ENCODE peak calls at places on chromosomes 12 and 14, in six cellular contexts. V is HCT116, B is heart left ventricle, O is erythroblast, D is body of pancreas, G is IMR-90. C is an unnamed sample.

GRCh38 chr14:75479770-75480600 is 42.3 kb upstream of the BATF start:
- DNase-seq in V (no peak), B (no peak), O (no peak), D (peak), G (no peak), C (no peak)

GRCh38 chr12:95215925-95216324 is 1.3 kb downstream of the FGD6 start:
- DNase-seq in V (no peak), B (no peak), O (peak), D (no peak), G (peak), C (no peak)

GRCh38 chr12:83971781-83972180 is 940.8 kb downstream of the SLC6A15 start:
- DNase-seq in V (no peak), B (no peak), O (no peak), D (no peak), G (no peak), C (no peak)

GRCh38 chr12:123078114-123078465 is 72.8 kb downstream of the PITPNM2 start:
- DNase-seq in V (no peak), B (no peak), O (no peak), D (no peak), G (no peak), C (no peak)

GRCh38 chr12:76449572-76449971 is 101.4 kb upstream of the BBS10 start:
- DNase-seq in V (no peak), B (no peak), O (no peak), D (no peak), G (peak), C (no peak)

GRCh38 chr14:81716953-81717352 is 183.3 kb upstream of the SEL1L start:
- DNase-seq in V (no peak), B (no peak), O (no peak), D (no peak), G (no peak), C (no peak)

GRCh38 chr12:76028649-76029277 is 2.8 kb downstream of the PHLDA1 start:
- DNase-seq in V (no peak), B (no peak), O (no peak), D (no peak), G (no peak), C (no peak)

GRCh38 chr12:125169870-125170269 is 104.6 kb downstream of the AACS start:
- DNase-seq in V (no peak), B (no peak), O (no peak), D (no peak), G (no peak), C (no peak)

GRCh38 chr12:42145552-42146215 is 1.0 kb upstream of the GXYLT1 start:
- DNase-seq in V (no peak), B (no peak), O (no peak), D (no peak), G (peak), C (no peak)

GRCh38 chr12:110778801-110779577 is 36.3 kb upstream of the PPP1CC start:
- DNase-seq in V (no peak), B (no peak), O (no peak), D (no peak), G (no peak), C (no peak)

GRCh38 chr12:63994704-63995103 is 150.2 kb downstream of the SRGAP1 start:
- DNase-seq in V (no peak), B (no peak), O (no peak), D (no peak), G (peak), C (no peak)

GRCh38 chr12:65171073-65171472 is 1.7 kb downstream of the LEMD3 start:
- DNase-seq in V (no peak), B (no peak), O (peak), D (no peak), G (peak), C (no peak)

GRCh38 chr12:124609041-124609984 is 41.9 kb upstream of the NCOR2 start:
- DNase-seq in V (peak), B (peak), O (peak), D (peak), G (peak), C (peak)

GRCh38 chr14:105026033-105026785 is 5.3 kb upstream of the CDCA4 start:
- DNase-seq in V (no peak), B (no peak), O (no peak), D (no peak), G (peak), C (no peak)

GRCh38 chr12:127548123-127548553 is 718.8 kb upstream of the TMEM132C start:
- DNase-seq in V (no peak), B (no peak), O (no peak), D (no peak), G (peak), C (no peak)

GRCh38 chr14:48111151-48111550 is 435.7 kb upstream of the MDGA2 start:
- DNase-seq in V (no peak), B (no peak), O (no peak), D (no peak), G (no peak), C (no peak)

GRCh38 chr12:65306603-65307501 is 28.4 kb downstream of the MSRB3 start:
- DNase-seq in V (peak), B (peak), O (peak), D (no peak), G (peak), C (peak)

GRCh38 chr12:89470741-89471504 is 53.7 kb downstream of the GALNT4 start:
- DNase-seq in V (peak), B (no peak), O (peak), D (no peak), G (peak), C (no peak)

GRCh38 chr12:38490941-38491340 is 174.4 kb downstream of the ALG10B start:
- DNase-seq in V (no peak), B (no peak), O (no peak), D (no peak), G (no peak), C (no peak)

GRCh38 chr12:121289962-121290361 is 6.5 kb downstream of the CAMKK2 start:
- DNase-seq in V (no peak), B (no peak), O (no peak), D (no peak), G (no peak), C (no peak)

DNA sequence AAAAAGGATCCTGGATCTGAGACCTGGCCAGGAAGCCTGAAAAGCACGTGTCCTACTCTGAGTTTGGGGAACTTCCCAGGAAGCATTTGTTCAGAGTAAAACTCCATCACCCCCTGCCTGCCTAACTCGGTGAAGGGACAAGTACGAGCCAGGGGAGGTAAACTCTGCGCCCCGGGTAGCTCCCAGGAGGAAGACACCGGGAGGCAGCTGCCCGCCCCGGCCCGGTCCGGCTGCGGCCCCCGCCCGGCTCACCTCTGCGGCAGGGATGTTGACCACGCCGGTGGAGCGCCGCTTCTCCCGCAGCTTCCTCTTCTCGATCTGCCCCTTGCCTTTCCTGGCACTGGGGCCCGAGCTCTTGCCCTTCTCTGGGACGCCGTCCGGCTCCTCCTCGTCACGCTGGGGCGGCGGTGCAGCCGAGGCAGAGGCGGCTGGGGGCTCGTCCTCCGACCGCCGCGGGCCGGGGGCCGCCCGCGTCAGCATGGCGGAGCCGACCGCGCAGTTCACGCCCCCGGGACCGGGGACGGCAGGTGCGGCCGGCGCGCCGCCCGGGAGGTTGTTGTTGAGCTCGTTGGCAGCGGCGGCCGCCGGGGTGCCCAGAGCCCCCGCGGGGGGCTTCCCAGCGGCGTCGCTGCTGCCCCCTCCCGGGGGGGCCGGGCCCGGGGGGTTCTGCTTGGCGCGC is 1.1 kb downstream of the PAWR start:
- DNase-seq in V (no peak), B (peak), O (peak), D (peak), G (peak), C (no peak)
- TF ChIP-seq POLR2A in V (no peak), B (no peak), O (no peak), D (peak), G (no peak), C (no peak)

GRCh38 chr12:106634206-106634605 is 51.4 kb downstream of the RFX4 start:
- DNase-seq in V (no peak), B (no peak), O (no peak), D (no peak), G (no peak), C (no peak)
- TF ChIP-seq POLR2A in V (no peak), B (no peak), O (no peak), D (no peak), G (no peak), C (no peak)

GRCh38 chr14:60164717-60165546 is at the start of gene DHRS7:
- DNase-seq in V (peak), B (peak), O (peak), D (peak), G (peak), C (peak)
- TF ChIP-seq POLR2A in V (peak), B (peak), O (peak), D (peak), G (peak), C (peak)

DNA sequence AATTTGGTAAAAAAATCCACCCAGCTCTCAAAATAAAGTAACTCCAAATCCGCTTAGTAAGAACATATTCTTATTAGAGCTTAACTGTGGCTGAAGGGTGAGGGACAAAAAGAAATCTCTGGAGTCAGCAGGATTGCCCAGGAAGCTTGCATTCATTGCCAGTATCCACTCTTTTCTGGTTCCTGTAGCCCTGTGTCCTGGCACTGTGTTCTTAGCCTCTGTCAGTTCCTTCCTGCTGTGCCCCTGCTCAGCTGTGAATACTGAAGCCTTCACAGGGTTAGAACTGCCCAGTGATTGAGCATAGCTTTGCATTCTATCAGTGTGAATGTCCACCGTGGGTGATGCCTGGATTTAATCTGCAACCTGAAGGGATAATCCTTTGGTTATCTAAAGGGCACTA is 266.9 kb upstream of the PELI2 start:
- DNase-seq in V (no peak), B (no peak), O (no peak), D (no peak), G (no peak), C (no peak)
- TF ChIP-seq POLR2A in V (no peak), B (no peak), O (no peak), D (no peak), G (no peak), C (no peak)

DNA sequence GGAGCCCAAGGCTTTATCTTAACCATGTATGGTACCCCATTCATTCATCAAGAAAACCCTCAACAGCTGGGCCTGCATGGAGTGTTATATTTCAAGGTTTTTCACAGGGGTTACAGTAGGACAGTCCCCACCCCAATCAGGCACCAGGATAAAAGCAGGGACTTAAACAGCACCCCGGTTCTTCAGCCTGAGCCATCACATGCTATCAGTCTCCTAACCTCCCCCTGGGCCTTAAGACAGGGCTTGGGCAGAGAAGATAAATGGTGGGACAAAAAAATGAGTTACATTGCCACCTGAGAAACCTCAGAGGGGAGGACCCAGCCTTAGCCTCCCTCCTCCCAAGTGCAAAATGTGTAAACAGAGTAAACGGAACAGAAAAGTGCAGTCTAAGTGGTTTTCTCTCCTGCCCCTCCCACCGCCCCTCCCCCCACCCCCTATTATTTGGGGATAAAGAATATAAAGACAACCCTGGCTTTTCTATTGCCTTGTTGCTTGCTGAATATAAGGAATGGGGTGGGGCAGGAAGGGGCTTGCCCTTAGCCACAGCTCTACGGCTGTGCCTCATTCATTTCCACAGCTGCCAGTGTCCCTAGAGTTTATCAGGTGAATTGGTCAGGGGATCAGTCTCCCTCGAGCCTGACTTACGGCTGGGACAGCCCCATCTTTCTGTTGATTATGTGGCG is 18.7 kb downstream of the MAP3K12 start:
- DNase-seq in V (no peak), B (no peak), O (no peak), D (peak), G (no peak), C (no peak)
- TF ChIP-seq POLR2A in V (no peak), B (no peak), O (no peak), D (no peak), G (peak), C (no peak)

GRCh38 chr14:68816943-68817430 is 24.1 kb upstream of the ZFP36L1 start:
- DNase-seq in V (no peak), B (no peak), O (no peak), D (no peak), G (no peak), C (no peak)

GRCh38 chr14:68815288-68816182 is 22.7 kb upstream of the ZFP36L1 start:
- DNase-seq in V (no peak), B (no peak), O (no peak), D (no peak), G (no peak), C (no peak)

GRCh38 chr14:68817513-68818212 is 24.8 kb upstream of the ZFP36L1 start:
- DNase-seq in V (no peak), B (no peak), O (no peak), D (no peak), G (no peak), C (no peak)

GRCh38 chr14:68814376-68815287 is 21.8 kb upstream of the ZFP36L1 start:
- DNase-seq in V (no peak), B (peak), O (no peak), D (peak), G (peak), C (no peak)

DNA sequence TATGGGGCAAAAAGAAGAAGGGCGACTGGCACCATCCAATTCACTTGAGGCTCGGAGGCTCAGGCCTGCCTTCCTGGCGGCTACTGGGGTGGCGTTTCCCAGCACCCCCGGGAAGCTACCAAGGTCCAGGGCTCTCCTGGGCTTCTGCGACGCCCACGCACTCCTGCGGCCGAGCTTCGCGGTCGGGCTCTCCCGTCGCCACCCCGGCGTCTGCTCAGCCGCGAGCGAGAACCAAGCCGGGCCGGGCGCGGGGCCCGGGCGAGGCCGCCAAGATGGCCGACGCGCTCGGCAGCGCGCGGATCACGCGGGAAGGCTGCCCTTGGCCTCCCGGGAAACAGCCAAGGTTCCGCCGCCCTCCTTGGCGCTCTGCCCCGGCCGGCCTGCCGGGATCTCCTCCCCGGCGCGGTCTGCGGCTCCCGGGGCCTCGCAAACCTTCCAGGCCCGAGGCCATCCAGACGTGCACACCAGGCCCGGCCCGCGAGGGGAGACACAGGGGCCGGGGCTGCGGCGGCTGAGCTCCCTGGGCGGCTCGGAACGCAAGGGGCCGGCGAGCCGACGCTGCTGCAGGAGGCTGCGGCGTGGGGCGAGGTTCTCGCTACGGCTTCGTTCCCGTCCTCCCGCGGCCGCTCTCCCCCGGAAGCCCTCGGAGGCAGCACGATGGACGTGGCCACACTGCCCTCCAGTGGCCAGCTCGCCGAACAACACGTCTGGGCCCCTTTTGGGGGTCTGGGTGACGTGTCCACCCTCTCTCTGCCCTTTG is 23.5 kb upstream of the ZFP36L1 start:
- DNase-seq in V (no peak), B (peak), O (peak), D (peak), G (peak), C (peak)
- TF ChIP-seq POLR2A in V (no peak), B (peak), O (peak), D (peak), G (peak), C (no peak)

GRCh38 chr12:102365365-102365764 is 115.0 kb downstream of the IGF1 start:
- DNase-seq in V (no peak), B (no peak), O (no peak), D (no peak), G (no peak), C (no peak)
- TF ChIP-seq POLR2A in V (no peak), B (no peak), O (no peak), D (no peak), G (no peak), C (no peak)

C was measured in H54.